ENCODE peak calls at places on chromosomes 6 and 20, in four cellular contexts. L is cardiac muscle cell, Y is left ventricle myocardium inferior, A is OCI-LY7. J is an unnamed sample.
A peak's percentile ranks its signal among the peaks of the same experiment; 100 is the strongest.

GRCh38 chr6:79570802-79571367 is 33.7 kb upstream of the LCA5 start:
- DNase-seq in A (peak; percentile 3), Y (no peak), L (peak; percentile 54), J (no peak)

GRCh38 chr20:18537651-18538050 is 29.6 kb upstream of the SMIM26 start:
- DNase-seq in A (no peak), Y (no peak), L (peak; percentile 6), J (no peak)

GRCh38 chr20:36462440-36463211 is 78.7 kb upstream of the MYL9 start:
- DNase-seq in Y (peak; percentile 80), A (peak; percentile 49), L (peak; percentile 59), J (peak; percentile 30)

GRCh38 chr20:61659652-61660346 is 405.9 kb downstream of the TAF4 start:
- DNase-seq in L (no peak), Y (no peak), A (no peak), J (peak; percentile 34)

GRCh38 chr6:149830731-149831379 is 33.3 kb downstream of the LRP11 start:
- DNase-seq in Y (no peak), A (no peak), L (no peak), J (no peak)

GRCh38 chr20:53914091-53914860 is 156.1 kb downstream of the BCAS1 start:
- DNase-seq in Y (no peak), A (no peak), L (peak; percentile 69), J (no peak)

GRCh38 chr20:32580970-32581838 is 3.9 kb downstream of the NOL4L start:
- DNase-seq in A (peak; percentile 33), L (no peak), Y (no peak), J (peak; percentile 75)

GRCh38 chr6:68635706-68636513 is 828 bp downstream of the ADGRB3 start:
- DNase-seq in A (no peak), L (peak; percentile 38), Y (peak; percentile 23), J (peak; percentile 45)

GRCh38 chr20:21490105-21490504 is 23.8 kb downstream of the NKX2-2 start:
- DNase-seq in A (no peak), Y (no peak), L (peak; percentile 18), J (no peak)

GRCh38 chr6:158958504-158959386 is 41.3 kb downstream of the RSPH3 start:
- DNase-seq in Y (no peak), A (peak; percentile 69), L (no peak), J (no peak)

GRCh38 chr20:25090492-25091429 is 8.8 kb upstream of the VSX1 start:
- DNase-seq in Y (no peak), L (no peak), A (peak; percentile 54), J (no peak)

GRCh38 chr6:83518946-83519489 is 6.7 kb downstream of the PRSS35 start:
- DNase-seq in A (no peak), Y (no peak), L (peak; percentile 42), J (no peak)

GRCh38 chr20:49283176-49283702 is 5.4 kb upstream of the ZNFX1 start:
- DNase-seq in Y (no peak), A (peak; percentile 17), L (no peak), J (no peak)

GRCh38 chr6:26553739-26554668 is 15.8 kb downstream of the HMGN4 start:
- DNase-seq in Y (peak; percentile 77), A (peak; percentile 84), L (peak; percentile 93), J (peak; percentile 68)

GRCh38 chr6:26552640-26553189 is 14.5 kb downstream of the HMGN4 start:
- DNase-seq in A (peak; percentile 26), Y (no peak), L (no peak), J (no peak)

GRCh38 chr6:26550250-26550993 is 12.3 kb downstream of the HMGN4 start:
- DNase-seq in L (peak; percentile 74), A (peak; percentile 80), Y (peak; percentile 56), J (peak; percentile 84)

GRCh38 chr6:26553264-26553738 is 15.1 kb downstream of the HMGN4 start:
- DNase-seq in L (peak; percentile 77), A (peak; percentile 87), Y (peak; percentile 56), J (peak; percentile 69)

GRCh38 chr6:26552205-26552604 is 14.0 kb downstream of the HMGN4 start:
- DNase-seq in A (no peak), Y (no peak), L (no peak), J (no peak)
- H3K4me3 ChIP-seq in A (peak overlapping the region; percentile 80), Y (no peak overlapping the region), L (no peak overlapping the region), J (peak overlapping the region; percentile 88)

DNA sequence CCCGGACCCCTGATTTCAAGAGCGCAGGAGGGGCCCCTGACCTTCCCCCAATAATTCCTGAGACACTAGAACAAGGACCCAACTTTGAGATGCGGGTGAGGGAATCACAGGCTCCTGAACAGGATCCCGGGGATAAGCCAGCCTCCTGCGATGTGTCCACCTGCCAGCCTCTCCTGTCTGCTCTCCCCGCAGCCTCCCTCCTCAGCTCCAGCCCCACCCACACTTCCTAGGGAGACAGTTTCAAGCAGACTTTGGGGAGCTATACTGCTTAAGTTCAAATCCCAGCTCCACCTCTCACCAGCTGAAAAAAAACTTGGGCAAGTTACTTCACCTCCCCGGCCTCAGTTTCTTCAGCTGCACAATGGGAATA is 50.8 kb downstream of the GRM4 start:
- DNase-seq in L (no peak), A (no peak), Y (no peak), J (no peak)
- H3K4me1 ChIP-seq in L (no peaks in the 10 kb centered on the region), A (no peaks in the 10 kb centered on the region), Y (no peaks in the 10 kb centered on the region), J (no peaks in the 10 kb centered on the region)

GRCh38 chr6:136147342-136147741 is 102.8 kb downstream of the MTFR2 start:
- DNase-seq in Y (peak; percentile 23), A (no peak), L (no peak), J (no peak)
- TF ChIP-seq CTCF in Y (no peak), A (no peak), L (no peak), J (no peak)

DNA sequence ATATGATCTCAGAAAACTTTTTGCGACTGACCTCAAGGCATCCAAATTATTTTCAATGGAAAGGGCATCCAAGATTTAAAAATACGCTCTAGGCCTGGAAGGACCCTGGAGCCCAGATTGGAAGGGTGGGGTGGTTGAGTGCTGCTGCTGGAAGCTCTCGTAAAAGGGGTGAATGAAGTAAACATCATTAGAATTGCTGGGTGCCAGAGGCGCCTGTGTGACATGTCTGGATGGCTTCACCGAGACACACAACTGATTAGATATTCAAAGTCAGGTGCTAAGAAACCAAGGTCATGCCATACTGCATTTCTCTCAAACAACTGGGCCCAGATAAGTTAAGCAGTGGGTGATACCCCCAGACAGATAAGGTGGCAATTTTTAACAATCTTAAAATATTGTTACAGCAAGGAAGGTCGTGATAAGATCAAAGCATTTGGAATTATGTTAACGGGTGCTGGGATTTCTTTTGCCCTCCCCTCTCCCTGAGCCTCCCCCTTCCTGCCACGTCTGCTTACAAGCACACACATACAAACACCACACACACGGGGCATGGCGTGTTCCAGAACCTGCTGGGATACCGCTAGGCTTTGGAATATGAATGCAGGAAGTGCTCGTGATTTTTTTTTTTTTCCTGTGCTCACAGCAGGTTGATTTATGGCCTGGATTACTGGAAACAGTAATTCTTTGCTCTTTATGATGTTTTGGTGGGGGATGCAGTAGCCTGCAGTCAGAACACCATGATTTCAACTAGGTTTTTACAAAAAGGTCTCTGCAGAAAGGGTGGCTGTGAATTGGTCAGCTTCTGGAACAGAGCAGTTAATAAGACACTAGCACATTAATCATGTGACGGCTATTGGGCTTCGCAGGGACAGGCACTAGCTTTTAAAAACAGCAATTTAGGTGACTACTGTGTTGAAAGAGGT is 551.2 kb downstream of the QKI start:
- DNase-seq in A (no peak), Y (peak; percentile 41), L (no peak), J (peak; percentile 37)
- H3K4me3 ChIP-seq in A (no peak overlapping the region), Y (no peak overlapping the region), L (no peak overlapping the region), J (peak overlapping the region; percentile 19)

GRCh38 chr20:1806456-1806855 is 88.8 kb upstream of the SIRPA start:
- DNase-seq in L (no peak), Y (no peak), A (no peak), J (no peak)
- H3K4me1 ChIP-seq in L (no peaks in the 10 kb centered on the region), Y (peaks cover 41% of the 10 kb centered on the region), A (no peaks in the 10 kb centered on the region), J (no peaks in the 10 kb centered on the region)

DNA sequence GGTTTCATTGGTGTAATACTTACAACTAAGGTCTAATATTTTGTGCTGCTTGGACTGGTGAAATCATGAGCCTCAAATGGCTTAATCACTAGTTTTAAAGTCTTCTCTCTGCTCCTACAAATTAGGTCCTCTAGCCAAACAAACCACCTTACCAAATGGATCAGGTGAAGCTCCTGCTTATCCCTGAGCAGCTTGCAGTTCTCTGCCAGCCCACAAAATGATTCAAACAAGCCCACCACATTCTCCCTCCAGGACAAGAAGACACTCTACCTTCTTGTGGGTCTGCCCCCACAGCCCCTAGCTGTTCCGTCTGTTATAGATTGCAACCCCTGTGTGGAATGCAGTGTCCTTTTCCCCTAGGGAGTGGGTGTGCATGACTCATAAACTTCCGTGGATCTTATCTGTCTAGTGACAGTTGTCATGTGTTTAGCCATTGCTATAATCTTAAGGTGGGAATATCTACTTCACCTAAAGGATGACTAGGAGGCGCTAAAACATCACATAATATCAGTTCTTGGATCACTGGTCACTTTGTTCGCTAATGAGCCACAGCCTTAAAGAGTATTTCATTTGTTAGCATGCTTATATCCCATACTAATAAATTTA is 940.5 kb upstream of the MANEA start:
- DNase-seq in A (peak; percentile 1), Y (no peak), L (no peak), J (peak; percentile 17)
- TF ChIP-seq CTCF in A (peak; percentile 45), Y (no peak), L (no peak), J (peak; percentile 28)

DNA sequence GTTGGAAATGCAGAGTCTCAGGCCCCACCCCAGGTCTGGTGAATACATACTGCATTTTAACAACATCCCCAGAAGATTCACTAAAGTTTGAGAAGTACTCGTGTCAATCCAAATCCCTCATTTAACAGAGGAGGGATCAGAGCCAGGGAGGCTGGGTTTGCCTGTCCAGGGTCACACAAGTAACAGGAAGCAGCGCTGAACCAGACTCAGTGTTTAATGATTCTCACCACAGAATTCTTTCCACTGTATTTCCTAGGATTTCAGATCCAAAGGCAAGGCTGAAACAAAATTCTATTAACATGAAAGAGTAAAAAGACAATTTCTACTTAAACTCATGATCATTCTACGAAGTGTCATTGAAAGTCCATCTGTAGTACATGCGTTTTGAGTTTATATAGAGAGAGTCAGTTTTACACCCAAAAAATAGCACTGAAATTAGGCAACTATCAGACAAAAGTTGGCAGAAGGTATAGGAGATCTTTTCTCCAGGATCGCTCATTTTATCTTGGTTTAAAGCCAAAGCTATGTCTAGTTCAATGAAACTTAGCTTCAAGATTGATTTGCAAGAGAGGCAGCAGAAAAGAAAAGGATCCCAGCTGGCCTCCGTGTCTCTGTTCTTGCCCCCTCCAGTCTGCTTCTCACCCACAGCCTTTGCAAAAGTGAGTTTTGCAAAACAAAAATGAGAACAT is 6.0 kb upstream of the AGPAT4 start:
- DNase-seq in A (no peak), Y (no peak), L (peak; percentile 16), J (no peak)
- H3K4me3 ChIP-seq in A (no peak overlapping the region), Y (no peak overlapping the region), L (no peak overlapping the region), J (no peak overlapping the region)

GRCh38 chr6:7163661-7164071 is 55.9 kb downstream of the RREB1 start:
- DNase-seq in L (no peak), A (no peak), Y (no peak), J (no peak)
- H3K4me1 ChIP-seq in L (peaks cover 49% of the 10 kb centered on the region), A (no peaks in the 10 kb centered on the region), Y (peaks cover 95% of the 10 kb centered on the region), J (no peaks in the 10 kb centered on the region)

DNA sequence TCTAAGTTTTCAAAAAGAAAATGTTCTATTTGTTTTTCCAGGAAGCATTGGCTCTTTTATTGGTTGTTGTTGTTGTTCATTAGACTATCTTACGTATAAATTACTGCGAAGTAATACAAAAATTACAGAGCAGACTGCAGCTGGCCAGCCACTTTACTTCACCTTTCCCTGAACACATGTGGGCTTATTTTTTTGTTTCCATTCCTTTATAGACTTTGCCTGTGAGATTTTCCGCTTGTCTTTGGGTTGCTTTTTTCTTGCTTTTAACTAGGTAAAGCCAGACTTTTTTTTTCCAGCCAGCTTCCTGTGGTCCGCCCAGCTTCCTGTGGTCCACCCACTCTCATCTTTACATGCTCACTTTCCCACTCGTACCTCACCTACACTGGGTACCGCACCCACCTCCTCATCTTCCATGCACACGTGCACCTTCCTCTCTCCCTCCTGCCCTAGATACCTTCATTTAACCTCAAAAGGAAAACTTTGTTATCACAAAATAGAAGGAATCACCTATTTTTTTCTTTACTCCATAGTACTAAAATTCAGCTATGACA is 79.0 kb downstream of the IPCEF1 start:
- DNase-seq in L (no peak), A (no peak), Y (no peak), J (no peak)
- TF ChIP-seq CTCF in L (no peak), A (peak; percentile 12), Y (no peak), J (no peak)